ENCODE peak calls at places on chromosome 17, in four cellular contexts. O is HCT116, R is B cell, Q is WERI-Rb-1. W is an unnamed sample.

GRCh38 chr17:42072323-42073187 is 22.2 kb upstream of the C17orf113 start:
- DNase-seq in O (no peak), R (no peak), Q (peak), W (no peak)

GRCh38 chr17:79779088-79779529 is 1.2 kb downstream of the CBX2 start:
- DNase-seq in O (no peak), Q (peak), R (peak), W (no peak)

GRCh38 chr17:46199379-46199778 is 6.2 kb upstream of the KANSL1 start:
- DNase-seq in Q (no peak), R (no peak), O (no peak), W (no peak)

GRCh38 chr17:50466371-50467113 is 2.1 kb downstream of the CHAD start:
- DNase-seq in R (no peak), O (no peak), Q (no peak), W (no peak)

GRCh38 chr17:5226940-5227878 is 7.5 kb downstream of the SCIMP start:
- DNase-seq in O (no peak), Q (no peak), R (peak), W (no peak)

GRCh38 chr17:76208120-76208519 is 32.2 kb downstream of the RNF157 start:
- DNase-seq in Q (no peak), R (no peak), O (no peak), W (no peak)

GRCh38 chr17:19513897-19514488 is 19.7 kb upstream of the SLC47A1 start:
- DNase-seq in Q (peak), R (peak), O (peak), W (peak)

GRCh38 chr17:37614391-37614790 is 5.2 kb upstream of the SYNRG start:
- DNase-seq in R (no peak), O (no peak), Q (no peak), W (no peak)

GRCh38 chr17:17818088-17818526 is 18.7 kb downstream of the SREBF1 start:
- DNase-seq in O (no peak), Q (peak), R (no peak), W (no peak)

GRCh38 chr17:17994770-17995169 is 22.1 kb downstream of the DRC3 start:
- DNase-seq in R (no peak), O (no peak), Q (no peak), W (no peak)

GRCh38 chr17:40218740-40219072 is 398 bp upstream of the WIPF2 start:
- DNase-seq in O (peak), Q (peak), R (peak), W (peak)

GRCh38 chr17:8711291-8711690 is 33.3 kb downstream of the CCDC42 start:
- DNase-seq in O (no peak), Q (no peak), R (no peak), W (no peak)

GRCh38 chr17:34393401-34393800 is 30.4 kb upstream of the CCL1 start:
- DNase-seq in Q (no peak), O (no peak), R (no peak), W (no peak)

GRCh38 chr17:45791935-45792334 is 7.8 kb downstream of the CRHR1 start:
- DNase-seq in R (no peak), Q (no peak), O (no peak), W (no peak)

GRCh38 chr17:2545393-2545792 is 33.7 kb upstream of the METTL16 start:
- DNase-seq in R (no peak), O (no peak), Q (peak), W (no peak)

GRCh38 chr17:77859035-77859360 is 99.5 kb upstream of the TNRC6C start:
- DNase-seq in Q (no peak), O (no peak), R (no peak), W (no peak)

GRCh38 chr17:1002771-1003555 is 6.0 kb downstream of the TIMM22 start:
- DNase-seq in O (no peak), R (no peak), Q (no peak), W (no peak)

GRCh38 chr17:65418622-65419021 is 142.8 kb downstream of the AXIN2 start:
- DNase-seq in R (no peak), O (no peak), Q (no peak), W (no peak)

GRCh38 chr17:76584427-76585047 is 1.1 kb downstream of the ST6GALNAC2 start:
- DNase-seq in Q (no peak), R (no peak), O (no peak), W (no peak)

GRCh38 chr17:41519501-41520224 is 973 bp upstream of the KRT15 start:
- DNase-seq in O (no peak), Q (peak), R (no peak), W (no peak)

GRCh38 chr17:27407916-27408846 is 48.1 kb upstream of the KSR1 start:
- DNase-seq in O (peak), Q (no peak), R (no peak), W (no peak)

GRCh38 chr17:78105551-78105950 is 23.0 kb downstream of the TMC6 start:
- DNase-seq in Q (no peak), O (no peak), R (no peak), W (no peak)

GRCh38 chr17:32335647-32336046 is 6.3 kb downstream of the C17orf75 start:
- DNase-seq in O (no peak), Q (no peak), R (no peak), W (no peak)

GRCh38 chr17:32342603-32343325 is 791 bp upstream of the C17orf75 start:
- DNase-seq in Q (no peak), R (no peak), O (no peak), W (no peak)

GRCh38 chr17:32341857-32342602 is at the start of gene C17orf75:
- DNase-seq in R (peak), O (peak), Q (peak), W (peak)

GRCh38 chr17:32345953-32346600 is 3.9 kb upstream of the ZNF207 start:
- DNase-seq in R (no peak), Q (no peak), O (no peak), W (no peak)

GRCh38 chr17:32341141-32341856 is 674 bp downstream of the C17orf75 start:
- DNase-seq in Q (no peak), R (peak), O (no peak), W (no peak)
- TF ChIP-seq CTCF in Q (peak), R (peak), O (peak), W (no peak)

GRCh38 chr17:74736423-74737298 is at the start of gene RAB37:
- DNase-seq in R (peak), O (peak), Q (peak), W (peak)
- TF ChIP-seq CTCF in R (peak), O (peak), Q (peak), W (peak)

GRCh38 chr17:80992948-80993624 is 1.4 kb downstream of the CHMP6 start:
- DNase-seq in Q (peak), O (no peak), R (no peak), W (no peak)

GRCh38 chr17:80991645-80992076 is at the start of gene CHMP6:
- DNase-seq in R (peak), Q (peak), O (peak), W (no peak)

GRCh38 chr17:80992077-80992947 is 671 bp downstream of the CHMP6 start:
- DNase-seq in Q (no peak), O (no peak), R (no peak), W (no peak)

GRCh38 chr17:80989586-80989913 is 2.1 kb upstream of the CHMP6 start:
- DNase-seq in O (no peak), Q (no peak), R (no peak), W (no peak)

GRCh38 chr17:80990921-80991644 is 558 bp upstream of the CHMP6 start:
- DNase-seq in O (no peak), R (no peak), Q (no peak), W (peak)
- TF ChIP-seq CTCF in O (peak), R (no peak), Q (no peak), W (no peak)

GRCh38 chr17:43651621-43652480 is 9.9 kb downstream of the MEOX1 start:
- DNase-seq in O (no peak), R (no peak), Q (no peak), W (no peak)
- TF ChIP-seq CTCF in O (no peak), R (no peak), Q (no peak), W (no peak)

DNA sequence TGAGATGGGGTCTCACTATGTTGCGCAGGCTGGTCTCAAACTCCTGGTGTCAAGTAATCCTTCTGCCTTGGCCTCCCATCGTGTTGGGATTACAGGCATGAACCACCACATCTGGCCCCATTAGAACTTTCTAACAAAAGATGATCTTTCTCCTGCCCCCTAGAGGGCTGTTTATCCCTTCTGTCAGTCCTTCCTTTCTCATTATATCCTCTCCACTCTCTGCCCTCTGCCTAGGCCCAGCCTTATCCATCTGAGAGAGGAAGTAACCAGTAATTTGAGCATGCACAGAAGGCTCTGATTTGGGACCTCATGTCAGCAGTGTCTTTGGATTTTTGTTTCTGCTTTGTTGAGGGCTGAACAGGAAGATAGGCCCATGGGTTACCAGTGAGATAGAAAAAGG is 4.4 kb upstream of the DHX40 start:
- DNase-seq in Q (peak), O (peak), R (no peak), W (no peak)
- TF ChIP-seq CTCF in Q (peak), O (peak), R (peak), W (peak)

GRCh38 chr17:72822358-72823023 is 270.0 kb downstream of the SLC39A11 start:
- DNase-seq in O (peak), R (no peak), Q (no peak), W (no peak)

GRCh38 chr17:72825218-72825617 is 267.3 kb downstream of the SLC39A11 start:
- DNase-seq in Q (no peak), R (no peak), O (no peak), W (no peak)

GRCh38 chr17:72832306-72832705 is 260.2 kb downstream of the SLC39A11 start:
- DNase-seq in Q (no peak), O (no peak), R (no peak), W (no peak)

GRCh38 chr17:72826602-72827001 is 265.9 kb downstream of the SLC39A11 start:
- DNase-seq in R (no peak), O (peak), Q (no peak), W (no peak)
- TF ChIP-seq CTCF in R (no peak), O (peak), Q (no peak), W (no peak)

GRCh38 chr17:49000943-49001342 is 3.8 kb downstream of the IGF2BP1 start:
- DNase-seq in O (no peak), Q (no peak), R (no peak), W (no peak)
- TF ChIP-seq CTCF in O (no peak), Q (no peak), R (no peak), W (no peak)

GRCh38 chr17:82237083-82237745 is 8.4 kb downstream of the SLC16A3 start:
- DNase-seq in R (no peak), Q (no peak), O (no peak), W (no peak)
- TF ChIP-seq CTCF in R (no peak), Q (no peak), O (no peak), W (no peak)

DNA sequence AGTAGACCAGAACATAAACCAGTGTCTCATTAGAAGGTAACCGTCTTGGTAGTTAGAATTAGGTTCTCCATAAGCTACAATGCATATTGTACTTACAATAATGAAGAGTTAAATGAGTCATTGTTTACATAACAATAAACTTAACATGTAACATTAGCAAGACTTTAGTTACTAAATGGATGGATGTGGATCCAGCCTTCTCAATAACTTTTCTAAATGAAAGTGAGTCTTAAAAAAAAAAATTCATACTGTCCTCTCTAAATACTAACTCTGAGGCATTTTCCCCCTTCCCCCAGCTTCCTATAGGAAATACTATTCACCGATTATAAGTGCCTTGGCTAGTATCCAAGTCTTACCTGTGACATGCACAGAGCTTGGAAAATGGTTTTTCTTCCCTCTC is 155.3 kb downstream of the CYB561 start:
- DNase-seq in R (no peak), Q (no peak), O (no peak), W (no peak)
- TF ChIP-seq CTCF in R (no peak), Q (no peak), O (no peak), W (no peak)

GRCh38 chr17:31541559-31541958 is 150.1 kb downstream of the RAB11FIP4 start:
- DNase-seq in Q (no peak), R (no peak), O (no peak), W (no peak)
- TF ChIP-seq CTCF in Q (peak), R (no peak), O (peak), W (peak)